ENCODE peak calls at places on chromosomes 6 and 20, in ten cellular contexts. G is psoas muscle, C is epithelial cell of esophagus, A is neural progenitor cell, Z is pancreas, B is adrenal gland, T is fibroblast of mammary gland, V is HCT116, N is choroid plexus epithelial cell, L is mucosa of descending colon. U is an unnamed sample.

GRCh38 chr6:25832670-25833069 is 818 bp upstream of the SLC17A1 start:
- DNase-seq in G (no peak), C (no peak), A (no peak), Z (no peak), B (no peak), T (no peak), V (no peak), N (no peak), L (no peak), U (no peak)

GRCh38 chr20:56974499-56975250 is 291.8 kb downstream of the BMP7 start:
- DNase-seq in G (no peak), C (peak; percentile 77), A (peak; percentile 91), Z (peak; percentile 26), B (peak; percentile 46), T (peak; percentile 64), V (peak; percentile 47), N (peak; percentile 80), L (peak; percentile 69), U (peak; percentile 70)

GRCh38 chr6:137494281-137494966 is at the start of gene OLIG3:
- DNase-seq in G (no peak), C (no peak), A (peak; percentile 72), Z (no peak), B (no peak), T (no peak), V (no peak), N (no peak), L (no peak), U (no peak)

GRCh38 chr6:129481706-129482105 is 228.3 kb downstream of the ARHGAP18 start:
- DNase-seq in G (no peak), C (no peak), A (peak; percentile 22), Z (no peak), B (no peak), T (no peak), V (no peak), N (no peak), L (no peak), U (no peak)

GRCh38 chr6:165047952-165048351 is 261.5 kb downstream of the C6orf118 start:
- DNase-seq in G (no peak), C (no peak), A (no peak), Z (no peak), B (no peak), T (no peak), V (no peak), N (no peak), L (no peak), U (no peak)

GRCh38 chr6:484086-484728 is 92.7 kb downstream of the IRF4 start:
- DNase-seq in G (no peak), C (peak; percentile 69), A (no peak), Z (no peak), B (no peak), T (peak; percentile 28), V (no peak), N (no peak), L (no peak), U (no peak)

GRCh38 chr6:154593122-154593521 is 82.6 kb upstream of the CNKSR3 start:
- DNase-seq in G (no peak), C (no peak), A (no peak), Z (peak; percentile 72), B (no peak), T (no peak), V (no peak), N (no peak), L (no peak), U (no peak)

GRCh38 chr20:34269996-34270627 is 28.9 kb downstream of the ASIP start:
- DNase-seq in G (no peak), C (no peak), A (no peak), Z (no peak), B (peak; percentile 31), T (peak; percentile 96), V (no peak), N (peak; percentile 93), L (no peak), U (no peak)

GRCh38 chr6:128069180-128069579 is 168.3 kb upstream of the THEMIS start:
- DNase-seq in G (no peak), C (no peak), A (no peak), Z (no peak), B (no peak), T (peak; percentile 74), V (no peak), N (peak; percentile 75), L (no peak), U (no peak)

GRCh38 chr20:288956-289692 is 1.4 kb downstream of the C20orf96 start:
- DNase-seq in G (no peak), C (no peak), A (no peak), Z (no peak), B (no peak), T (no peak), V (no peak), N (no peak), L (peak; percentile 74), U (no peak)

GRCh38 chr6:125099211-125100017 is 54.2 kb upstream of the TPD52L1 start:
- DNase-seq in G (peak; percentile 78), C (peak; percentile 41), A (peak; percentile 72), Z (peak; percentile 48), B (peak; percentile 62), T (peak; percentile 41), V (peak; percentile 49), N (peak; percentile 54), L (peak; percentile 60), U (peak; percentile 40)

GRCh38 chr6:75210885-75211739 is 5.3 kb upstream of the COL12A1 start:
- DNase-seq in G (no peak), C (peak; percentile 77), A (peak; percentile 83), Z (no peak), B (peak; percentile 72), T (peak; percentile 78), V (no peak), N (peak; percentile 87), L (peak; percentile 85), U (peak; percentile 64)

GRCh38 chr6:75213112-75213511 is 7.3 kb upstream of the COL12A1 start:
- DNase-seq in G (no peak), C (no peak), A (no peak), Z (no peak), B (no peak), T (no peak), V (no peak), N (no peak), L (no peak), U (no peak)

GRCh38 chr6:75215291-75215690 is 9.4 kb upstream of the COL12A1 start:
- DNase-seq in G (no peak), C (no peak), A (no peak), Z (no peak), B (no peak), T (no peak), V (no peak), N (no peak), L (no peak), U (no peak)

GRCh38 chr6:75211920-75212590 is 6.2 kb upstream of the COL12A1 start:
- DNase-seq in G (no peak), C (no peak), A (no peak), Z (no peak), B (no peak), T (peak; percentile 46), V (no peak), N (no peak), L (peak; percentile 23), U (no peak)

GRCh38 chr6:75213732-75214131 is 7.9 kb upstream of the COL12A1 start:
- DNase-seq in G (no peak), C (no peak), A (no peak), Z (no peak), B (no peak), T (no peak), V (no peak), N (no peak), L (no peak), U (no peak)
- TF ChIP-seq CTCF in G (no peak), C (no peak), A (peak; percentile 11), Z (no peak), B (no peak), T (no peak), V (no peak), N (peak; percentile 16), L (no peak), U (no peak)

GRCh38 chr6:30877419-30878262 is 6.7 kb upstream of the DDR1 start:
- DNase-seq in G (peak; percentile 93), C (peak; percentile 90), A (peak; percentile 92), Z (peak; percentile 84), B (peak; percentile 96), T (peak; percentile 89), V (peak; percentile 77), N (peak; percentile 94), L (peak; percentile 97), U (peak; percentile 78)
- TF ChIP-seq CTCF in G (peak; percentile 81), C (peak; percentile 91), A (peak; percentile 97), Z (peak; percentile 75), B (peak; percentile 96), T (peak; percentile 93), V (peak; percentile 92), N (peak; percentile 94), L (peak; percentile 80), U (peak; percentile 89)

GRCh38 chr20:60270341-60270740 is 312.1 kb downstream of the CDH26 start:
- DNase-seq in G (no peak), C (no peak), A (no peak), Z (no peak), B (no peak), T (no peak), V (no peak), N (no peak), L (no peak), U (no peak)

GRCh38 chr20:60272790-60273189 is 314.6 kb downstream of the CDH26 start:
- DNase-seq in G (no peak), C (no peak), A (no peak), Z (no peak), B (no peak), T (no peak), V (no peak), N (no peak), L (no peak), U (no peak)

GRCh38 chr20:60268502-60268901 is 310.3 kb downstream of the CDH26 start:
- DNase-seq in G (no peak), C (no peak), A (no peak), Z (no peak), B (no peak), T (peak; percentile 6), V (no peak), N (no peak), L (no peak), U (no peak)

GRCh38 chr20:60269571-60270162 is 311.4 kb downstream of the CDH26 start:
- DNase-seq in G (no peak), C (no peak), A (no peak), Z (no peak), B (no peak), T (no peak), V (no peak), N (no peak), L (no peak), U (no peak)

DNA sequence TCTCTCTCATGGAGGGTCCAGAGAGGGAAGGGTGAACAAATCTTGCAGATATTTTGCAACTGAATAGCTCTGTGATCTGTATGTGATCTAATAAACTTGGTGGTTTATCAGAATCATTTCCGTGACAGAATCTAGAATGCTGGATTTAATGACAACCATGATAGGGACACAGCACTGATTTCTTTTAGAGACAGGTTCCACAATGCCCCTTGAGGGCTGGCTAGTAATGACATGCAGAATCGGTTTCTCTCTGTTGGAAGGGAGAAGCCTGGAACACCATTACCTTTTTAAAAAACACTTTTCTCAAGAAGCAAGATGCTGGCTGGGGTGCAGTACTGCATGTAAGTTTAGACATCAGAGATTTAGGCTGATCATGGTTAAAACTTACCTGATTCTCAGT is 313.4 kb downstream of the CDH26 start:
- DNase-seq in G (no peak), C (no peak), A (peak; percentile 28), Z (no peak), B (no peak), T (no peak), V (no peak), N (peak; percentile 2), L (no peak), U (no peak)
- TF ChIP-seq CTCF in G (peak; percentile 22), C (peak; percentile 50), A (peak; percentile 42), Z (no peak), B (no peak), T (peak; percentile 42), V (no peak), N (no peak), L (no peak), U (peak; percentile 57)

GRCh38 chr6:159217595-159218275 is 48.5 kb downstream of the FNDC1 start:
- DNase-seq in G (no peak), C (peak; percentile 34), A (peak; percentile 82), Z (peak; percentile 20), B (peak; percentile 39), T (no peak), V (peak; percentile 39), N (peak; percentile 55), L (peak; percentile 10), U (peak; percentile 57)
- TF ChIP-seq CTCF in G (no peak), C (peak; percentile 32), A (peak; percentile 68), Z (no peak), B (peak; percentile 35), T (no peak), V (peak; percentile 63), N (peak; percentile 52), L (no peak), U (peak; percentile 57)

U was measured in neural crest cell.